ENCODE peak calls at places on chromosomes 5 and 9, in four cellular contexts. One of them, this sample, is unnamed.

GRCh38 chr9:133086894-133087293 is 25.1 kb downstream of the CEL start:
- DNase-seq in omental fat pad: no peak
- DNase-seq in fibroblast of pulmonary artery: no peak
- DNase-seq in GM12864: no peak
- DNase-seq in this sample: no peak

GRCh38 chr9:35935755-35936509 is 22.0 kb downstream of the OR2S2 start:
- DNase-seq in omental fat pad: no peak
- DNase-seq in fibroblast of pulmonary artery: peak
- DNase-seq in GM12864: no peak
- DNase-seq in this sample: peak

GRCh38 chr9:131618071-131618479 is 72.8 kb downstream of the PRRT1B start:
- DNase-seq in omental fat pad: no peak
- DNase-seq in fibroblast of pulmonary artery: peak
- DNase-seq in GM12864: no peak
- DNase-seq in this sample: no peak

GRCh38 chr5:150598821-150599273 is 41.6 kb upstream of the SYNPO start:
- DNase-seq in omental fat pad: no peak
- DNase-seq in fibroblast of pulmonary artery: no peak
- DNase-seq in GM12864: no peak
- DNase-seq in this sample: no peak

GRCh38 chr9:137945581-137945980 is 68.0 kb downstream of the CACNA1B start:
- DNase-seq in omental fat pad: no peak
- DNase-seq in fibroblast of pulmonary artery: no peak
- DNase-seq in GM12864: no peak
- DNase-seq in this sample: no peak

GRCh38 chr9:70034292-70034711 is 9.3 kb upstream of the MAMDC2 start:
- DNase-seq in omental fat pad: no peak
- DNase-seq in fibroblast of pulmonary artery: no peak
- DNase-seq in GM12864: no peak
- DNase-seq in this sample: no peak

GRCh38 chr5:138662599-138662998 is 87.4 kb upstream of the HSPA9 start:
- DNase-seq in omental fat pad: no peak
- DNase-seq in fibroblast of pulmonary artery: no peak
- DNase-seq in GM12864: no peak
- DNase-seq in this sample: no peak

GRCh38 chr5:135944967-135945560 is 9.7 kb downstream of the LECT2 start:
- DNase-seq in omental fat pad: no peak
- DNase-seq in fibroblast of pulmonary artery: peak
- DNase-seq in GM12864: peak
- DNase-seq in this sample: peak

GRCh38 chr5:171162602-171163001 is 146.4 kb upstream of the TLX3 start:
- DNase-seq in omental fat pad: no peak
- DNase-seq in fibroblast of pulmonary artery: peak
- DNase-seq in GM12864: no peak
- DNase-seq in this sample: peak

GRCh38 chr5:107483196-107483595 is 187.5 kb downstream of the EFNA5 start:
- DNase-seq in omental fat pad: no peak
- DNase-seq in fibroblast of pulmonary artery: no peak
- DNase-seq in GM12864: no peak
- DNase-seq in this sample: no peak

GRCh38 chr5:10595305-10595677 is 31.4 kb downstream of the ANKRD33B start:
- DNase-seq in omental fat pad: no peak
- DNase-seq in fibroblast of pulmonary artery: no peak
- DNase-seq in GM12864: no peak
- DNase-seq in this sample: peak

GRCh38 chr5:111685969-111686368 is 71.0 kb downstream of the NREP start:
- DNase-seq in omental fat pad: no peak
- DNase-seq in fibroblast of pulmonary artery: no peak
- DNase-seq in GM12864: no peak
- DNase-seq in this sample: no peak

GRCh38 chr9:127033059-127033458 is 89.4 kb downstream of the ANGPTL2 start:
- DNase-seq in omental fat pad: no peak
- DNase-seq in fibroblast of pulmonary artery: no peak
- DNase-seq in GM12864: no peak
- DNase-seq in this sample: no peak

GRCh38 chr5:147426928-147427327 is 82.9 kb downstream of the DPYSL3 start:
- DNase-seq in omental fat pad: no peak
- DNase-seq in fibroblast of pulmonary artery: no peak
- DNase-seq in GM12864: no peak
- DNase-seq in this sample: no peak

GRCh38 chr9:128882677-128883590 is 1.0 kb downstream of the LRRC8A start:
- DNase-seq in omental fat pad: no peak
- DNase-seq in fibroblast of pulmonary artery: peak
- DNase-seq in GM12864: no peak
- DNase-seq in this sample: no peak

GRCh38 chr5:142053434-142054253 is 40.8 kb upstream of the GNPDA1 start:
- DNase-seq in omental fat pad: no peak
- DNase-seq in fibroblast of pulmonary artery: peak
- DNase-seq in GM12864: no peak
- DNase-seq in this sample: peak

GRCh38 chr5:124960266-124960665 is 213.8 kb upstream of the ZNF608 start:
- DNase-seq in omental fat pad: no peak
- DNase-seq in fibroblast of pulmonary artery: no peak
- DNase-seq in GM12864: no peak
- DNase-seq in this sample: no peak

GRCh38 chr9:132811985-132812384 is 66.1 kb downstream of the AK8 start:
- DNase-seq in omental fat pad: no peak
- DNase-seq in fibroblast of pulmonary artery: no peak
- DNase-seq in GM12864: no peak
- DNase-seq in this sample: no peak

GRCh38 chr9:109317979-109318671 is 2.7 kb downstream of the EPB41L4B start:
- DNase-seq in omental fat pad: no peak
- DNase-seq in fibroblast of pulmonary artery: no peak
- DNase-seq in GM12864: no peak
- DNase-seq in this sample: no peak

GRCh38 chr9:1875921-1876448 is 139.2 kb upstream of the SMARCA2 start:
- DNase-seq in omental fat pad: no peak
- DNase-seq in fibroblast of pulmonary artery: no peak
- DNase-seq in GM12864: peak
- DNase-seq in this sample: no peak

GRCh38 chr9:134221273-134222017 is 57.1 kb upstream of the RNU6ATAC start:
- DNase-seq in omental fat pad: no peak
- DNase-seq in fibroblast of pulmonary artery: no peak
- DNase-seq in GM12864: no peak
- DNase-seq in this sample: no peak

GRCh38 chr9:114304416-114305188 is 18.3 kb upstream of the ORM1 start:
- DNase-seq in omental fat pad: no peak
- DNase-seq in fibroblast of pulmonary artery: no peak
- DNase-seq in GM12864: no peak
- DNase-seq in this sample: no peak

GRCh38 chr9:4435197-4435596 is 55.1 kb upstream of the SLC1A1 start:
- DNase-seq in omental fat pad: no peak
- DNase-seq in fibroblast of pulmonary artery: peak
- DNase-seq in GM12864: no peak
- DNase-seq in this sample: peak

GRCh38 chr5:11385901-11386293 is 518.3 kb downstream of the CTNND2 start:
- DNase-seq in omental fat pad: no peak
- DNase-seq in fibroblast of pulmonary artery: no peak
- DNase-seq in GM12864: no peak
- DNase-seq in this sample: no peak

GRCh38 chr9:133491656-133491925 is 12.7 kb upstream of the SLC2A6 start:
- DNase-seq in omental fat pad: no peak
- DNase-seq in fibroblast of pulmonary artery: no peak
- DNase-seq in GM12864: no peak
- DNase-seq in this sample: no peak

GRCh38 chr9:37952731-37953130 is 48.8 kb upstream of the SLC25A51 start:
- DNase-seq in omental fat pad: no peak
- DNase-seq in fibroblast of pulmonary artery: peak
- DNase-seq in GM12864: no peak
- DNase-seq in this sample: peak

GRCh38 chr9:81578606-81579005 is 110.7 kb downstream of the TLE1 start:
- DNase-seq in omental fat pad: no peak
- DNase-seq in fibroblast of pulmonary artery: no peak
- DNase-seq in GM12864: no peak
- DNase-seq in this sample: peak

GRCh38 chr5:151315998-151316597 is 12.5 kb upstream of the SLC36A3 start:
- DNase-seq in omental fat pad: peak
- DNase-seq in fibroblast of pulmonary artery: peak
- DNase-seq in GM12864: peak
- DNase-seq in this sample: peak

GRCh38 chr9:133704711-133705181 is 33.4 kb downstream of the SARDH start:
- DNase-seq in omental fat pad: no peak
- DNase-seq in fibroblast of pulmonary artery: no peak
- DNase-seq in GM12864: no peak
- DNase-seq in this sample: no peak

GRCh38 chr9:91192379-91192775 is 169.3 kb downstream of the AUH start:
- DNase-seq in omental fat pad: no peak
- DNase-seq in fibroblast of pulmonary artery: no peak
- DNase-seq in GM12864: no peak
- DNase-seq in this sample: peak

GRCh38 chr5:136249678-136250266 is 56.8 kb upstream of the SMIM32 start:
- DNase-seq in omental fat pad: no peak
- DNase-seq in fibroblast of pulmonary artery: peak
- DNase-seq in GM12864: no peak
- DNase-seq in this sample: peak

GRCh38 chr5:134649163-134649916 is 755 bp downstream of the SEC24A start:
- DNase-seq in omental fat pad: peak
- DNase-seq in fibroblast of pulmonary artery: peak
- DNase-seq in GM12864: no peak
- DNase-seq in this sample: no peak

GRCh38 chr5:140420226-140420570 is 18.6 kb downstream of the ANKHD1 start:
- DNase-seq in omental fat pad: no peak
- DNase-seq in fibroblast of pulmonary artery: peak
- DNase-seq in GM12864: no peak
- DNase-seq in this sample: no peak

GRCh38 chr9:129273136-129273895 is 95.3 kb upstream of the IER5L start:
- DNase-seq in omental fat pad: no peak
- DNase-seq in fibroblast of pulmonary artery: no peak
- DNase-seq in GM12864: no peak
- DNase-seq in this sample: no peak

GRCh38 chr9:84850830-84851372 is 181.4 kb downstream of the NTRK2 start:
- DNase-seq in omental fat pad: no peak
- DNase-seq in fibroblast of pulmonary artery: no peak
- DNase-seq in GM12864: no peak
- DNase-seq in this sample: no peak

GRCh38 chr5:6710551-6711318 is 2.5 kb upstream of the TENT4A start:
- DNase-seq in omental fat pad: no peak
- DNase-seq in fibroblast of pulmonary artery: no peak
- DNase-seq in GM12864: no peak
- DNase-seq in this sample: no peak

GRCh38 chr5:6713274-6714181 is at the start of gene TENT4A:
- DNase-seq in omental fat pad: no peak
- DNase-seq in fibroblast of pulmonary artery: no peak
- DNase-seq in GM12864: no peak
- DNase-seq in this sample: no peak

GRCh38 chr5:6712582-6713273 is 504 bp upstream of the TENT4A start:
- DNase-seq in omental fat pad: peak
- DNase-seq in fibroblast of pulmonary artery: peak
- DNase-seq in GM12864: peak
- DNase-seq in this sample: peak

GRCh38 chr5:6711409-6712135 is 1.7 kb upstream of the TENT4A start:
- DNase-seq in omental fat pad: no peak
- DNase-seq in fibroblast of pulmonary artery: no peak
- DNase-seq in GM12864: no peak
- DNase-seq in this sample: no peak

DNA sequence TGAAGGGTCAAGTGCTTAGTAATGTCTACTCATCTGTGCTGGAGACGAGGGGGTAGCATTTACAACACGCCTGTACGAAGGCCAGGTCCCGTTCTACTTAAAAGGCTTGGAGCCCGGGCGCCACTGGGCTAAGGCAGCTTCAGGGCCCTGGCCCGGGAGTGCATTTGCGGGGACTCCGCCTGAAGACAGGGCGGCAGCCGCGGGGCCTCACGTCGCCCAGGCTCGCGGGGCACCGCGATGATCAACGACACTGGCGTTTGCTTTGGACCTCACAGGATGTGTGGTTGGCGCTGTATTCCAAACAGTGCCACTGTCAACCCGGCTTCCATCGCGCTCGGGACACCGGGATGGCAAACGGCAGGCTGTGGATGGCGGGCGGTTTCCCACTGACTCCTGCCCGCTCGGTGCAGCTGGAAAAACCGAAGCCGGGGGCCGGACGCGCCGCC is 1.1 kb upstream of the TENT4A start:
- DNase-seq in omental fat pad: no peak
- DNase-seq in fibroblast of pulmonary artery: peak
- DNase-seq in GM12864: no peak
- DNase-seq in this sample: peak
- TF ChIP-seq CTCF in omental fat pad: no peak
- TF ChIP-seq CTCF in fibroblast of pulmonary artery: no peak
- TF ChIP-seq CTCF in GM12864: no peak
- TF ChIP-seq CTCF in this sample: peak

GRCh38 chr5:163821142-163821541 is 315.7 kb downstream of the MAT2B start:
- DNase-seq in omental fat pad: no peak
- DNase-seq in fibroblast of pulmonary artery: no peak
- DNase-seq in GM12864: no peak
- DNase-seq in this sample: no peak
- TF ChIP-seq CTCF in omental fat pad: no peak
- TF ChIP-seq CTCF in fibroblast of pulmonary artery: no peak
- TF ChIP-seq CTCF in GM12864: peak
- TF ChIP-seq CTCF in this sample: peak

GRCh38 chr9:88052446-88052845 is 78.1 kb upstream of the CDK20 start:
- DNase-seq in omental fat pad: no peak
- DNase-seq in fibroblast of pulmonary artery: no peak
- DNase-seq in GM12864: no peak
- DNase-seq in this sample: no peak
- TF ChIP-seq CTCF in omental fat pad: no peak
- TF ChIP-seq CTCF in fibroblast of pulmonary artery: no peak
- TF ChIP-seq CTCF in GM12864: no peak
- TF ChIP-seq CTCF in this sample: no peak

GRCh38 chr5:96794757-96795156 is 13.0 kb downstream of the ERAP1 start:
- DNase-seq in omental fat pad: no peak
- DNase-seq in fibroblast of pulmonary artery: no peak
- DNase-seq in GM12864: no peak
- DNase-seq in this sample: no peak
- TF ChIP-seq CTCF in omental fat pad: no peak
- TF ChIP-seq CTCF in fibroblast of pulmonary artery: no peak
- TF ChIP-seq CTCF in GM12864: no peak
- TF ChIP-seq CTCF in this sample: no peak

GRCh38 chr9:88236531-88237453 is 98.5 kb upstream of the SPATA31C2 start:
- DNase-seq in omental fat pad: no peak
- DNase-seq in fibroblast of pulmonary artery: no peak
- DNase-seq in GM12864: no peak
- DNase-seq in this sample: peak

GRCh38 chr9:88233091-88233490 is 94.8 kb upstream of the SPATA31C2 start:
- DNase-seq in omental fat pad: no peak
- DNase-seq in fibroblast of pulmonary artery: no peak
- DNase-seq in GM12864: no peak
- DNase-seq in this sample: no peak

GRCh38 chr9:88237454-88238280 is 99.4 kb upstream of the SPATA31C2 start:
- DNase-seq in omental fat pad: no peak
- DNase-seq in fibroblast of pulmonary artery: no peak
- DNase-seq in GM12864: no peak
- DNase-seq in this sample: no peak

GRCh38 chr9:88234114-88234513 is 95.8 kb upstream of the SPATA31C2 start:
- DNase-seq in omental fat pad: no peak
- DNase-seq in fibroblast of pulmonary artery: no peak
- DNase-seq in GM12864: no peak
- DNase-seq in this sample: no peak

GRCh38 chr9:88235615-88236014 is 97.3 kb upstream of the SPATA31C2 start:
- DNase-seq in omental fat pad: no peak
- DNase-seq in fibroblast of pulmonary artery: no peak
- DNase-seq in GM12864: no peak
- DNase-seq in this sample: no peak
- TF ChIP-seq CTCF in omental fat pad: no peak
- TF ChIP-seq CTCF in fibroblast of pulmonary artery: no peak
- TF ChIP-seq CTCF in GM12864: no peak
- TF ChIP-seq CTCF in this sample: no peak

GRCh38 chr5:132753135-132753987 is 6.1 kb downstream of the CCNI2 start:
- DNase-seq in omental fat pad: no peak
- DNase-seq in fibroblast of pulmonary artery: no peak
- DNase-seq in GM12864: no peak
- DNase-seq in this sample: no peak
- TF ChIP-seq CTCF in omental fat pad: no peak
- TF ChIP-seq CTCF in fibroblast of pulmonary artery: no peak
- TF ChIP-seq CTCF in GM12864: no peak
- TF ChIP-seq CTCF in this sample: peak

This sample was measured in HFFc6.